ENCODE peak calls at places on chromosomes 5 and 9, in four cellular contexts. O, S, K and Q are unnamed samples.
A peak's percentile ranks its signal among the peaks of the same experiment; 100 is the strongest.

GRCh38 chr9:2407450-2407849 is 214.1 kb upstream of the VLDLR start:
- DNase-seq in O (no peak), S (no peak), K (no peak), Q (no peak)

GRCh38 chr5:168227973-168228615 is 63.4 kb upstream of the WWC1 start:
- DNase-seq in O (no peak), S (no peak), K (no peak), Q (no peak)

GRCh38 chr5:153584561-153585359 is 94.3 kb downstream of the GRIA1 start:
- DNase-seq in O (no peak), S (no peak), K (no peak), Q (no peak)

GRCh38 chr5:180423598-180423997 is 70.5 kb upstream of the GFPT2 start:
- DNase-seq in O (no peak), S (no peak), K (no peak), Q (no peak)

GRCh38 chr5:61331407-61332368 is at the start of gene ZSWIM6:
- DNase-seq in O (peak; percentile 99), S (peak; percentile 99), K (peak; percentile 99), Q (peak; percentile 100)

GRCh38 chr9:15155826-15156225 is 151.2 kb downstream of the TTC39B start:
- DNase-seq in O (no peak), S (peak; percentile 27), K (no peak), Q (peak; percentile 88)

GRCh38 chr9:76594764-76595410 is 135.9 kb downstream of the GCNT1 start:
- DNase-seq in O (no peak), S (no peak), K (no peak), Q (no peak)

GRCh38 chr9:78054180-78054579 is 22.6 kb upstream of the GNAQ start:
- DNase-seq in O (no peak), S (no peak), K (no peak), Q (no peak)

GRCh38 chr9:19174127-19174921 is 47.0 kb upstream of the PLIN2 start:
- DNase-seq in O (no peak), S (peak; percentile 73), K (no peak), Q (peak; percentile 51)

GRCh38 chr5:79720096-79720495 is 30.5 kb downstream of the CMYA5 start:
- DNase-seq in O (no peak), S (no peak), K (no peak), Q (no peak)

GRCh38 chr9:129720865-129721545 is 31.8 kb downstream of the PTGES start:
- DNase-seq in O (no peak), S (no peak), K (no peak), Q (no peak)

GRCh38 chr5:139903805-139904565 is 108.4 kb downstream of the PSD2 start:
- DNase-seq in O (no peak), S (peak; percentile 27), K (no peak), Q (peak; percentile 61)

GRCh38 chr5:150154618-150155134 is 969 bp downstream of the PDGFRB start:
- DNase-seq in O (no peak), S (peak; percentile 53), K (no peak), Q (no peak)

GRCh38 chr5:62460578-62460983 is 48.0 kb downstream of the IPO11 start:
- DNase-seq in O (no peak), S (peak; percentile 76), K (no peak), Q (no peak)
- TF ChIP-seq CTCF in O (peak; percentile 94), S (peak; percentile 85), K (peak; percentile 36), Q (peak; percentile 81)

GRCh38 chr9:135087899-135088347 is 455 bp downstream of the OLFM1 start:
- DNase-seq in O (no peak), S (peak; percentile 33), K (no peak), Q (no peak)

GRCh38 chr9:135086597-135087488 is 625 bp upstream of the OLFM1 start:
- DNase-seq in O (no peak), S (no peak), K (no peak), Q (no peak)

GRCh38 chr9:135088348-135088978 is 995 bp downstream of the OLFM1 start:
- DNase-seq in O (no peak), S (peak; percentile 43), K (no peak), Q (no peak)

GRCh38 chr9:135085830-135086546 is 1.5 kb upstream of the OLFM1 start:
- DNase-seq in O (no peak), S (peak; percentile 92), K (peak; percentile 81), Q (peak; percentile 81)

DNA sequence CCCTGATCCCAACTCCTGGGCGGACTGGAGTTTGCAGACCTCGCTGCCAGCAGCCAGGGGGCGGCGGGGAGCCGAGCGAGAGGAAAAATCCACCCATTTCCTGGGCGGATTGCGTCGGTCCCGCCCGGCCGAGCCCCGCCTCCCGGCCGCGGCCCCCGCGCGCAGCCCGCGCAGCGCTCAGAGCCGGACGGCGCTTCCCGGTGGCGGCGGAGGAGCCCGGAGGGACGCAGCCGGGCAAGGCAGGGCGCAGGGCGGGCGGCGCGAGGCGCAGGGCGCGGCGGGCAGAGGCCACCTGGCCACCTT is at the start of gene OLFM1:
- DNase-seq in O (no peak), S (peak; percentile 95), K (peak; percentile 77), Q (peak; percentile 72)
- TF ChIP-seq CTCF in O (no peak), S (peak; percentile 79), K (no peak), Q (peak; percentile 53)

GRCh38 chr5:9284781-9285307 is 261.0 kb downstream of the SEMA5A start:
- DNase-seq in O (no peak), S (no peak), K (no peak), Q (no peak)

GRCh38 chr5:9283021-9283420 is 262.9 kb downstream of the SEMA5A start:
- DNase-seq in O (no peak), S (no peak), K (no peak), Q (no peak)

GRCh38 chr5:9282211-9282610 is 263.7 kb downstream of the SEMA5A start:
- DNase-seq in O (no peak), S (no peak), K (no peak), Q (no peak)

GRCh38 chr5:9284272-9284671 is 261.6 kb downstream of the SEMA5A start:
- DNase-seq in O (no peak), S (no peak), K (no peak), Q (no peak)

DNA sequence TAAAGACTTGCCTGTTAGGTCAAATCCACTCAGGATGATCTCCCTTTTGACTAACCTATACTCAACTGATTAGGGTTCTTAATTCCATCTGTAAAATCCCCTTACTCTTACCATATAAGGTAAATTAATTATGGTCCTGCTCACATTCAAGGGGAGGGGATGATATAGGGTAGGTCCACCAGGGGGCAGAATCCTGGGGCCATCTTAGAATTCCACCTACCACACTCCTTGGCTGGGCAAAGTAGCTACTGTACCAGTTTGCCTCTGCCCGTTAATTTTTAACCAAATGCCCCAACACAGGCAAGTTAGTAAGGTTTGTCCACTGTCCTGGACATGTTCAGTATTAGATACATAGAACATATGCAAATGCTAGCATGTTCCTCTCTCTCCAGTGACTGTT is 262.4 kb downstream of the SEMA5A start:
- DNase-seq in O (no peak), S (no peak), K (no peak), Q (no peak)
- TF ChIP-seq CTCF in O (no peak), S (no peak), K (no peak), Q (no peak)

GRCh38 chr5:606526-607399 is 5.4 kb upstream of the CEP72 start:
- DNase-seq in O (peak; percentile 27), S (no peak), K (no peak), Q (no peak)
- TF ChIP-seq CTCF in O (no peak), S (no peak), K (no peak), Q (no peak)

DNA sequence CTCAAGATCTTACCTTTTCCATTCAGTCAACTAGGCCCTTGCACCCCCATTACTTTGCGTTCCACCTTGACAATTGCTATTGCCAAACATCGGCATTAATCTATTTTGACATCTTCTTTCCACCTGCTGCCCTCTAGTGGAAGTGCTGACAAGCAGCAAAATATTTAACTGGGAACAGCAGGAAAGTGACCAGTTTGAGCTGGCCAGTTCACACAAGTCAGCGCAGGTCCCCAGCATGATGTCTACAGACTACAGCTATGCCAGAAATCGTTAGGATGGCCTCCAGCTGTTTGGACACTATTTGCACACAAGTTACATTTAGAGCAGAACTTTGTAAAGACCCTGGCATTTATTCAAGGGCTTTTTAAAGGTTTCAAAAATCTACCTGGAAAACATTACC is 160.1 kb downstream of the GHR start:
- DNase-seq in O (no peak), S (peak; percentile 45), K (no peak), Q (peak; percentile 66)
- TF ChIP-seq CTCF in O (peak; percentile 68), S (peak; percentile 89), K (peak; percentile 77), Q (peak; percentile 80)

GRCh38 chr9:89872426-89872912 is 267.7 kb downstream of the GADD45G start:
- DNase-seq in O (no peak), S (no peak), K (no peak), Q (no peak)

GRCh38 chr9:89870207-89870606 is 265.4 kb downstream of the GADD45G start:
- DNase-seq in O (no peak), S (no peak), K (no peak), Q (no peak)

GRCh38 chr9:89871871-89872331 is 267.1 kb downstream of the GADD45G start:
- DNase-seq in O (no peak), S (no peak), K (peak; percentile 45), Q (no peak)

GRCh38 chr9:89868100-89868499 is 263.3 kb downstream of the GADD45G start:
- DNase-seq in O (no peak), S (no peak), K (no peak), Q (no peak)

DNA sequence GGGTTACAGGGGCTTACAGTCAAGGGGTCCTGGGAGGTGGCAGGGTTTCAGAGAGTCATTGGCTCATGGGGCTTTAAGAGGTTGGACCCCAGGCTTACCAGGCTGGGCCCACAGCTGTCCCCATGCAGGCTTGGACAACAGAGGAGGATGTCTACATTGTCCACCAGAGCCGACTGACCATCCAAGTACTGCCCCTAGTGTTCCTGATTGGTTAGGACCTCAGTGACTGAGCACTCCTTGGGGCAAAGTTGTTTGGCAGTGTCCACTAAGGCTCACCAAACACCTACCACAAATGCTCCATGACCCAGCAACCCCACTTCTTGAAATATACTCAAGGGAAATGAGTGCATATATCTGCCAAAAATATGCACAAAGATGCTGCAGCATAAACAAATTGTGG is 265.0 kb downstream of the GADD45G start:
- DNase-seq in O (no peak), S (no peak), K (peak; percentile 22), Q (no peak)
- TF ChIP-seq CTCF in O (no peak), S (no peak), K (no peak), Q (no peak)